ENCODE peak calls at places on chromosomes 3 and 15, in five cellular contexts. K is A549, X is coronary artery, C is astrocyte of the spinal cord, H is suprapubic skin. Z is an unnamed sample.

GRCh38 chr15:65653341-65653740 is 31.6 kb downstream of the SLC24A1 start:
- DNase-seq in K (no peak), X (no peak), C (peak; percentile 31), H (no peak), Z (peak; percentile 43)

GRCh38 chr3:162632672-162633071 is 1136.1 kb downstream of the OTOL1 start:
- DNase-seq in K (no peak), X (no peak), C (peak; percentile 4), H (no peak), Z (no peak)

GRCh38 chr3:138725116-138725515 is 109.6 kb downstream of the PIK3CB start:
- DNase-seq in K (no peak), X (no peak), C (no peak), H (no peak), Z (no peak)

GRCh38 chr15:80202641-80203360 is 49.2 kb downstream of the CTXND1 start:
- DNase-seq in K (no peak), X (peak; percentile 46), C (no peak), H (peak; percentile 44), Z (no peak)

GRCh38 chr3:143045639-143046038 is 44.3 kb downstream of the U2SURP start:
- DNase-seq in K (no peak), X (no peak), C (no peak), H (no peak), Z (no peak)

GRCh38 chr15:52481915-52482314 is 46.8 kb downstream of the MYO5A start:
- DNase-seq in K (no peak), X (no peak), C (peak; percentile 93), H (no peak), Z (peak; percentile 86)

GRCh38 chr3:64108784-64109317 is 85.6 kb upstream of the PSMD6 start:
- DNase-seq in K (no peak), X (no peak), C (no peak), H (no peak), Z (no peak)

GRCh38 chr15:43932036-43932435 is 105.2 kb downstream of the WDR76 start:
- DNase-seq in K (no peak), X (no peak), C (no peak), H (no peak), Z (no peak)

GRCh38 chr3:12194209-12194608 is 35.5 kb upstream of the TIMP4 start:
- DNase-seq in K (no peak), X (no peak), C (peak; percentile 93), H (no peak), Z (peak; percentile 79)

GRCh38 chr3:61315874-61316273 is 64.6 kb upstream of the FHIT start:
- DNase-seq in K (no peak), X (no peak), C (peak; percentile 4), H (no peak), Z (no peak)

GRCh38 chr3:189099505-189100290 is 72.1 kb upstream of the TPRG1 start:
- DNase-seq in K (no peak), X (no peak), C (no peak), H (no peak), Z (no peak)

GRCh38 chr3:43477600-43477999 is 144.2 kb downstream of the ANO10 start:
- DNase-seq in K (no peak), X (no peak), C (no peak), H (no peak), Z (no peak)

GRCh38 chr3:58899953-58900298 is 149.9 kb downstream of the CFAP20DC start:
- DNase-seq in K (no peak), X (no peak), C (no peak), H (no peak), Z (no peak)

GRCh38 chr15:49674370-49674769 is 53.5 kb downstream of the DTWD1 start:
- DNase-seq in K (no peak), X (no peak), C (peak; percentile 10), H (no peak), Z (no peak)

GRCh38 chr15:49678655-49679054 is 57.8 kb downstream of the DTWD1 start:
- DNase-seq in K (no peak), X (no peak), C (no peak), H (no peak), Z (no peak)

GRCh38 chr15:49673861-49674260 is 53.0 kb downstream of the DTWD1 start:
- DNase-seq in K (no peak), X (no peak), C (no peak), H (no peak), Z (no peak)

GRCh38 chr15:49669288-49669687 is 48.4 kb downstream of the DTWD1 start:
- DNase-seq in K (no peak), X (no peak), C (no peak), H (no peak), Z (no peak)

DNA sequence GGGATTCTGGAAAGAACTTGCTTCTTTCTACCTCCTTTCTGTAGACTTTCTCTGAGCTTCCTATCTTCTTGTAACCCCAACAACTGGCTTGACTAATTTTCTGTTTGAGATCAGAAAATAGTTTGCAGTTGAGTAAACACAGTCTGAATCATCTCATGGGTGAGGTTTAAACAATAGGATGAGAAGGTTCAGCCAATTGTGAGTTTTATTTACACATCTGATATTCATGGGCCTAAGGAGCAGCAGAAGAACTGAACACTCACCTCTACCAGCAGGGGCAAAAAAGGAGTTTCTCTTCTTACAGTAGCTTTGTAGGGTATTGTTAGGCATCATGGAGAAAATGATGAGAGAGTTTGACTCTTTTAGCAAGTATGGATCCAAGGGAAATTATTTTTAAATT is 54.2 kb downstream of the DTWD1 start:
- DNase-seq in K (peak; percentile 18), X (no peak), C (peak; percentile 78), H (no peak), Z (peak; percentile 88)
- TF ChIP-seq CTCF in K (no peak), X (no peak), C (peak; percentile 40), H (no peak), Z (peak; percentile 67)

DNA sequence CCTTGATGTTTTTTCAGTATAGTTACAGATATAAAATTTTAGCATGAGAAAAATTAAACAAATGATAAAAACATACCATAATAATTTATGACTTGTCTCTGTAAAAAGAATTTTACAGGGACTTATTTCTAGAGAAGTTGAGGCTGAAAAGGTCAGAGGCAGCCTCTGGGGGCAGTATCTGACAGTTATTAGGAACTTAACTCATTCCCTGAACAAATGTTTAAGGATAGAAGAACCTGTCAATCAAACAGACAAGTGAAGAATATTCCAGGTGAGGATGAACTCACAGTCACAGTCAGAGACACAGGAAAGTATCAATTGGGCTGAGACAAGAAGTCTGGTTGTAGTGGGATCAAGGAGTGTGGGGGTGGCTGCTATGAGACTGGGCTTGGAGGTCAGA is 7.3 kb downstream of the MYLK start:
- DNase-seq in K (no peak), X (no peak), C (no peak), H (no peak), Z (no peak)
- TF ChIP-seq CTCF in K (peak; percentile 24), X (no peak), C (no peak), H (no peak), Z (peak; percentile 64)

DNA sequence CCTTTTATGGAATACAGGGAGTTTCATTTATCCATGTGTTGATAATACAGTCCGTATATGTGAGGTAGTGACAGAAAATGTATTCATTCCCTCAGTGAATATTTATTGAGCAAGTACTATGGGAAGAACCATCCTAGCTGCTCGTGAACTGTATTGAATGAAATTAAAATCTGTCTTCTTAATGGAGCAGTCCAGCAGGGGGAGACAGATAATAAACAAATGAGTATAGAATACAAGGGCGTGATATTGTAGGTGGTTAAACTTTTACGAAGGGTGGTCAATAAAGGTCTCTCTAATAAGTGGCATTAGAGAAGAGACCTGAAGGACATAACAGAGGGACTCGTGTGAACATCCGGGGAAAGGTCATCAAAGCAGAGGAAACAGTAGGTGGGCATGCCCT is 62.7 kb upstream of the OSTN start:
- DNase-seq in K (no peak), X (no peak), C (peak; percentile 31), H (no peak), Z (peak; percentile 20)
- TF ChIP-seq CTCF in K (peak; percentile 20), X (no peak), C (peak; percentile 37), H (peak; percentile 14), Z (peak; percentile 78)

GRCh38 chr15:90545095-90545494 is 15.4 kb downstream of the CRTC3 start:
- DNase-seq in K (no peak), X (no peak), C (no peak), H (no peak), Z (no peak)
- TF ChIP-seq CTCF in K (peak; percentile 17), X (no peak), C (peak; percentile 3), H (no peak), Z (no peak)

DNA sequence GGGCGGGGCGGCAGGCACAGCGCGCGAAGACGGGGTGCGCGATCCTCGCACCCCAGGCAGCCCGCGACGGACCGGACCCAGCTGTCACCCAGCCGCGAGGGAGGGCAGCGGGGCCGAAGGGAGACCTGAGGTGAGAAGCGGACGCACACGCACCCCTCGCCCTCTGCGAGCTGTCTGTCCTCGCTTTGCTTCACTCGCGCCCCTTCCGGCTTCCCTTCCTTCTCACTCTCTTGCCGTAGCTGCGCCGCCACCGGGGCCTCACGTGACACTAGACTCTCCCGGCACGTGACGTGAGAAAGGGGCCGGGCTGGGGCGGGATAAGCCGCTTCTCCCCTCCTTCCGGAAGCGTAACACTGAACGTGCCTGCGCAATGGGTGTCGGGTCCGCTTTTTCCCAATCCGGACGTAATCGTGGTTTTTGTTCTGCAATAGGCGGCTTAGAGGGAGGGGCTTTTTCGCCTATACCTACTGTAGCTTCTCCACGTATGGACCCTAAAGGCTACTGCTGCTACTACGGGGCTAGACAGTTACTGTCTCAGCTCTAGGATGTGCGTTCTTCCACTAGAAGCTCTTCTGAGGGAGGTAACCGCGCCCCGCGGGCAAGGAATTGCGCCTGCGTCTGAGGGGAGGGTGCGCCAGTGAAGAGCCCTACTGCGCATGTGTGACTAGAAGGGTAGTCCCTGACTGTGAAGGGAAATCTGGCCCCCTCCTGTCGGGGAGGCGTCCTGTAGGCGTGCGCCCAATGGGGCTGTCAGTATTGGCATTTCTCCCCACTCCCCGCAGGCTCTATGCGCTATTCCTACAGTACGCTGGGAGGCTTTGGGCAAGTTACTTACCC is at the start of the genes ATG3 and SLC35A5:
- DNase-seq in K (peak; percentile 96), X (peak; percentile 99), C (peak; percentile 99), H (peak; percentile 100), Z (peak; percentile 98)
- TF ChIP-seq CTCF in K (no peak), X (no peak), C (peak; percentile 16), H (no peak), Z (no peak)

GRCh38 chr3:101271728-101272127 is 48.6 kb downstream of the IMPG2 start:
- DNase-seq in K (no peak), X (no peak), C (no peak), H (no peak), Z (no peak)
- TF ChIP-seq CTCF in K (no peak), X (no peak), C (no peak), H (no peak), Z (no peak)

GRCh38 chr3:32947466-32948238 is 3.8 kb upstream of the CCR4 start:
- DNase-seq in K (peak; percentile 26), X (no peak), C (peak; percentile 78), H (peak; percentile 83), Z (peak; percentile 70)
- TF ChIP-seq CTCF in K (peak; percentile 73), X (peak; percentile 59), C (peak; percentile 76), H (peak; percentile 49), Z (peak; percentile 93)

DNA sequence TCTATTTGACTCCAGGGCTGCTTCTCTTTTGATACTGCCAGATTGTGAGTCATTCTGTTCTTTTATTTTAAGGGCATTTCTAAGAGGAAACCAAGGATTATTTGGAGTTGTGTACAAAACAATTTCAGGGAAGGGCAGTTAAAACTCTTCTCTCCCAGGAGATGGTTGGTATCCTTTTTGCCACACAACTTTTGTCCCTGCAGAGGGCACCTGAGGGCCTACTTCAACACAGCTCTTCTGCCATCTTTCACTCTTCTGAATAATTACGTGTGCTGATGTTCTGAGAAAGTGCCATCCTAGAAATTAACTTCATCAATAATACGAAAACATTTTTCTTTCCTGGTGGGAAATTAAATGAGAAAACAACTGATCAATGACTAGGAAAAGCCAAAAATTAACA is 75.7 kb upstream of the GADL1 start:
- DNase-seq in K (no peak), X (no peak), C (no peak), H (no peak), Z (peak; percentile 4)
- TF ChIP-seq CTCF in K (peak; percentile 15), X (no peak), C (peak; percentile 29), H (no peak), Z (peak; percentile 60)